ENCODE peak calls at places on chromosomes 5 and 9, in nine cellular contexts. G is astrocyte, E is body of pancreas, X is ovary, R is sigmoid colon, P is pancreas, U is PC-9, I is aorta, T is cardiac muscle cell. B is an unnamed sample.

GRCh38 chr9:33129886-33130284 is 37.3 kb downstream of the B4GALT1 start:
- DNase-seq in I (no peak), G (no peak), T (no peak), X (no peak), E (peak; percentile 27), R (peak; percentile 44), U (peak; percentile 93), P (no peak), B (no peak)

GRCh38 chr9:127979333-127980055 is 1.3 kb downstream of the EEIG1 start:
- DNase-seq in P (peak; percentile 91), E (peak; percentile 64), T (peak; percentile 40), I (peak; percentile 75), X (peak; percentile 73), R (peak; percentile 85), U (no peak), G (peak; percentile 7), B (peak; percentile 79)

GRCh38 chr9:22244141-22245011 is 202.2 kb upstream of the DMRTA1 start:
- DNase-seq in G (peak; percentile 49), R (no peak), P (no peak), U (no peak), X (no peak), T (peak; percentile 77), I (no peak), E (peak; percentile 29), B (no peak)

GRCh38 chr9:130770679-130771442 is 64.2 kb upstream of the ABL1 start:
- DNase-seq in X (no peak), P (no peak), G (peak; percentile 45), E (no peak), U (peak; percentile 46), R (no peak), I (no peak), T (peak; percentile 86), B (no peak)

GRCh38 chr5:124527220-124527991 is 219.0 kb downstream of the ZNF608 start:
- DNase-seq in P (no peak), U (peak; percentile 46), T (peak; percentile 27), X (no peak), E (no peak), G (peak; percentile 72), I (peak; percentile 47), R (no peak), B (no peak)

GRCh38 chr9:121863931-121864330 is 212.5 kb downstream of the DAB2IP start:
- DNase-seq in T (peak; percentile 33), P (no peak), X (no peak), E (no peak), G (peak; percentile 41), I (no peak), R (no peak), U (no peak), B (no peak)

GRCh38 chr9:134391319-134392231 is 65.3 kb downstream of the RXRA start:
- DNase-seq in E (no peak), U (no peak), G (no peak), T (no peak), P (no peak), I (no peak), R (no peak), X (no peak), B (no peak)

GRCh38 chr9:91415290-91415689 is 8.3 kb downstream of the NFIL3 start:
- DNase-seq in X (no peak), T (no peak), R (no peak), E (no peak), U (no peak), P (no peak), I (no peak), G (no peak), B (no peak)

GRCh38 chr9:90783552-90783951 is 18.1 kb upstream of the SYK start:
- DNase-seq in I (no peak), U (no peak), P (no peak), R (no peak), T (no peak), X (no peak), E (no peak), G (no peak), B (no peak)

GRCh38 chr9:136482046-136482792 is 621 bp downstream of the SEC16A start:
- DNase-seq in U (no peak), X (no peak), G (no peak), P (no peak), R (peak; percentile 79), I (no peak), T (peak; percentile 56), E (no peak), B (peak; percentile 40)

GRCh38 chr9:13270734-13271133 is 8.8 kb downstream of the MPDZ start:
- DNase-seq in T (no peak), U (no peak), P (no peak), E (no peak), R (no peak), X (no peak), G (no peak), I (no peak), B (no peak)

DNA sequence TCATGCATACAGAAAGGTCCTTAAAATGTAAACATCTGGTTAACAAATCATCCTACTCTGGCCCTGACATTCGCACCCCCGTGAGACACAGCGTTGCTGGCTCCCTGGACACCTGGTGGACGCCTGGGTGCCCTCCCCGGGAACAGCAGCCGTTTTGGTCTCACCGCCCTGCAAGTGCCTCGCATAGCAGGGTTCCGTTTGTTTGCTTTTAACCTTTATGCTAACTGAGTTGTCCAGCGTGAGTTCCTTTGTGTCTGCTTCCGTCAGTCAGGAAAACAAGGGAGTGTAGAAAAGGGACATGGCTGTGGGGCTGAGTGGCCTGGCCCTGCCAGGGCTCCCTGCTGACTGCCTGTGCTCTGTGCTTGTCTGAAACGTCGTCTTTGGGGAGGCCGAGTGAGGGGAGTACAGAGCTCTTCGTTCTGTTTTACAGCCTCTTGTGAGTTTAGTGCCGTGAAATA is 91.8 kb upstream of the CACNA1B start:
- DNase-seq in E (no peak), U (no peak), I (no peak), T (no peak), R (peak; percentile 43), X (no peak), P (no peak), G (no peak), B (no peak)
- H3K27ac ChIP-seq in E (no peak overlapping the region), U (no peak overlapping the region), I (no peak overlapping the region), T (no peak overlapping the region), R (no peak overlapping the region), X (no peak overlapping the region), P (no peak overlapping the region), G (no peak overlapping the region), B (no peak overlapping the region)

GRCh38 chr5:39622281-39622680 is 197.5 kb upstream of the DAB2 start:
- DNase-seq in R (no peak), E (no peak), T (no peak), X (no peak), I (no peak), P (peak; percentile 74), U (no peak), G (no peak), B (no peak)
- H3K4me3 ChIP-seq in R (no peak overlapping the region), E (no peak overlapping the region), T (no peak overlapping the region), X (no peak overlapping the region), I (no peak overlapping the region), P (no peak overlapping the region), U (no peak overlapping the region), G (no peak overlapping the region), B (no peak overlapping the region)

DNA sequence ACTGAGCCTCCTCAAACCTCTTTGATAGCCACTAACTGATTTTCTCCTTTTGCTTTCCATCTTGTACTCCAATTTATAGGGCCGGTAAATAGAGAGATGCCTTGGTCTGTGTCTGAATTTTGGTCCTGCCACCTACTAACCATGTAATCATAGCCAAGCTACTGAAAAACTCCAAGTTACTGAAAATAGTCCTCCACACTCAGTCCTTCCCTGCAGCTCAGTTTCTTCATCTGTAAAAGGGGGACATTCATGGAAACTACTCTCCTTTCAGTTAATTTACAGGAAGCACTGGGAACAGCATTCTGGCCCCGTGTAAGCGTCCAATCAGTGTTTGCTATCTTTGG is 30.0 kb upstream of the TGFBR1 start:
- DNase-seq in G (no peak), X (no peak), E (no peak), I (no peak), R (no peak), P (no peak), U (no peak), T (no peak), B (no peak)
- H3K27ac ChIP-seq in G (peak overlapping the region; percentile 71), X (no peak overlapping the region), E (no peak overlapping the region), I (no peak overlapping the region), R (no peak overlapping the region), P (no peak overlapping the region), U (no peak overlapping the region), T (no peak overlapping the region), B (peak overlapping the region; percentile 3)

GRCh38 chr5:139022528-139022927 is 147.4 kb upstream of the LRRTM2 start:
- DNase-seq in G (no peak), E (no peak), T (no peak), I (peak; percentile 65), U (peak; percentile 70), R (no peak), P (no peak), X (no peak), B (no peak)

GRCh38 chr5:139021346-139021745 is 146.2 kb upstream of the LRRTM2 start:
- DNase-seq in G (no peak), I (no peak), U (no peak), X (no peak), T (no peak), E (no peak), R (no peak), P (no peak), B (no peak)

GRCh38 chr5:139023276-139023675 is 148.1 kb upstream of the LRRTM2 start:
- DNase-seq in X (no peak), I (no peak), U (no peak), G (no peak), R (no peak), P (no peak), E (no peak), T (no peak), B (no peak)

DNA sequence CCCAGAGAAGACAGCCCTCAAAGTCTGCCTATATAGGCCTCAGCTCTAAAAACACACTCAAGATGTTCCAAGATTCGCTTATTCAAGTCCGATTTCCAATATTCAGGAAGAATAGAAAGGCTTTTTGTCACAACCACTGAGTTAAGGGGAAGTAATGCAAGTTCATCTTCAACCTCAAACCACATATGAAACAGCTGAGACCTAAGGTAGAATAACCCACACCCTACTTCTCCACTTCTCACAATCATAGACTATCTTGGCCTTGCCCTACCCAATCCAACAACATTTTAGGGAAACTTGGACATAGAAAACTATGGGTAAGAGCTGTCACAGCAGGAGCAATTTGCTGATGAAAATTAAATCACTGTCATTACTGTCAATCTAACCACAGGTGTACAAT is 152.0 kb upstream of the LRRTM2 start:
- DNase-seq in I (no peak), G (no peak), U (no peak), E (no peak), T (no peak), P (no peak), R (no peak), X (no peak), B (no peak)
- H3K4me3 ChIP-seq in I (no peak overlapping the region), G (no peak overlapping the region), U (no peak overlapping the region), E (no peak overlapping the region), T (no peak overlapping the region), P (no peak overlapping the region), R (no peak overlapping the region), X (no peak overlapping the region), B (no peak overlapping the region)

GRCh38 chr5:149175346-149176113 is 34.2 kb downstream of the ABLIM3 start:
- DNase-seq in R (no peak), P (no peak), U (no peak), T (peak; percentile 43), E (no peak), G (no peak), I (no peak), X (no peak), B (no peak)
- H3K27ac ChIP-seq in R (peak overlapping the region; percentile 73), P (no peak overlapping the region), U (no peak overlapping the region), T (no peak overlapping the region), E (no peak overlapping the region), G (peak overlapping the region; percentile 93), I (peak overlapping the region; percentile 15), X (no peak overlapping the region), B (peak overlapping the region; percentile 10)

B was measured in Peyer's patch.